ENCODE peak calls at places on chromosomes 7 and 10, in six cellular contexts. One of them, this sample, is unnamed.

GRCh38 chr7:50803359-50804337 is 21.0 kb upstream of the GRB10 start:
- DNase-seq in MM.1S: no peak
- DNase-seq in psoas muscle: no peak
- DNase-seq in tibial nerve: no peak
- DNase-seq in GM23338: no peak
- DNase-seq in astrocyte of the spinal cord: no peak
- DNase-seq in this sample: no peak

GRCh38 chr7:151824285-151824950 is 52.5 kb downstream of the PRKAG2 start:
- DNase-seq in psoas muscle: peak; percentile 14
- DNase-seq in tibial nerve: no peak
- DNase-seq in GM23338: no peak
- DNase-seq in MM.1S: no peak
- DNase-seq in astrocyte of the spinal cord: no peak
- DNase-seq in this sample: no peak

GRCh38 chr7:117667456-117667855 is 187.6 kb downstream of the CFTR start:
- DNase-seq in MM.1S: no peak
- DNase-seq in psoas muscle: no peak
- DNase-seq in tibial nerve: no peak
- DNase-seq in GM23338: no peak
- DNase-seq in astrocyte of the spinal cord: peak; percentile 40
- DNase-seq in this sample: no peak

GRCh38 chr10:93554760-93555432 is 11.6 kb upstream of the FFAR4 start:
- DNase-seq in psoas muscle: peak; percentile 71
- DNase-seq in astrocyte of the spinal cord: peak; percentile 37
- DNase-seq in GM23338: peak; percentile 93
- DNase-seq in tibial nerve: peak; percentile 51
- DNase-seq in MM.1S: peak; percentile 36
- DNase-seq in this sample: peak; percentile 67

GRCh38 chr7:33185786-33186185 is 56.4 kb downstream of the BBS9 start:
- DNase-seq in tibial nerve: no peak
- DNase-seq in GM23338: peak; percentile 77
- DNase-seq in MM.1S: peak; percentile 45
- DNase-seq in psoas muscle: no peak
- DNase-seq in astrocyte of the spinal cord: peak; percentile 63
- DNase-seq in this sample: no peak

GRCh38 chr7:23335141-23335540 is 36.0 kb downstream of the MALSU1 start:
- DNase-seq in GM23338: no peak
- DNase-seq in MM.1S: no peak
- DNase-seq in psoas muscle: no peak
- DNase-seq in tibial nerve: no peak
- DNase-seq in astrocyte of the spinal cord: no peak
- DNase-seq in this sample: no peak

GRCh38 chr10:31033166-31033565 is 1.5 kb upstream of the ZNF438 start:
- DNase-seq in GM23338: no peak
- DNase-seq in MM.1S: no peak
- DNase-seq in tibial nerve: no peak
- DNase-seq in astrocyte of the spinal cord: no peak
- DNase-seq in psoas muscle: peak; percentile 54
- DNase-seq in this sample: no peak

GRCh38 chr7:157020514-157021070 is 10.1 kb upstream of the MNX1 start:
- DNase-seq in psoas muscle: no peak
- DNase-seq in MM.1S: no peak
- DNase-seq in astrocyte of the spinal cord: no peak
- DNase-seq in tibial nerve: no peak
- DNase-seq in GM23338: peak; percentile 56
- DNase-seq in this sample: no peak

GRCh38 chr10:100876575-100877158 is 36.1 kb upstream of the SLF2 start:
- DNase-seq in MM.1S: no peak
- DNase-seq in tibial nerve: no peak
- DNase-seq in astrocyte of the spinal cord: no peak
- DNase-seq in psoas muscle: no peak
- DNase-seq in GM23338: peak; percentile 44
- DNase-seq in this sample: no peak

DNA sequence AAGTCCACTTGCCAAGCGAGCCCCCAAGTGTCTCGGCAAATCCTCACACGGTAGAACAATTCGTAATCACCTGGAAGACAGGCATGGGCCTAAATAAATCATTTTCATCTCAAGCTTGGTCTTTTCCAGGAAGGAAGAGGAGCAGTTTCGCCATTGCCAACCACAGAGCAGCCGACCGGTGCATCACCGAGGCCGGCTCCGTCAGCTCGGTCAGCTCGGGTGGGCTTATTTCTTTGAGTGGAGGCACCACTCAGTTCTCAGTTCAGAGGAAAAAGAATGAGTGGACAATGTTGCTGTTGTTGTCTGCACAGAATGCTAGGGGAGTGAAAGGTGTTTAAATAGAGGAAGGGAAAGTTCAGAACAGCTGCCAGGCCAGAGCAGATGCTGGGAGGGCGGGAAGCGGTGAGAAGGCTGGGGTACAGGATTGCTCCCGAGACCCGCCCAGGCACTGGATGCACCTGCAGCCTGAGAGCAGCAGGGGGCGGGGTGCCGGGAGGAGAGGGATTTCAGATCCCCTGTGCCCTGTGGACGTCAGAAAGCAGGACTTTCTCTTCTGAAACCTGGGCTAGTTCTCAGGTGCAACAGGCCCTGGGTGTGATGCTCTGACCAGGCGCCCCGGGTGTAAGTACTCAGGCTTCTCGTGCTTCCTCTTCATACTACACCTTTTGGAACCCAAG is 17.7 kb upstream of the IGFBP3 start:
- DNase-seq in GM23338: peak; percentile 81
- DNase-seq in psoas muscle: no peak
- DNase-seq in astrocyte of the spinal cord: no peak
- DNase-seq in MM.1S: peak; percentile 75
- DNase-seq in tibial nerve: no peak
- DNase-seq in this sample: no peak
- TF ChIP-seq CTCF in GM23338: peak; percentile 56
- TF ChIP-seq CTCF in psoas muscle: no peak
- TF ChIP-seq CTCF in astrocyte of the spinal cord: peak; percentile 33
- TF ChIP-seq CTCF in MM.1S: peak; percentile 73
- TF ChIP-seq CTCF in tibial nerve: no peak
- TF ChIP-seq CTCF in this sample: peak; percentile 62

GRCh38 chr7:135661311-135662122 is 797 bp upstream of the STMP1 start:
- DNase-seq in tibial nerve: no peak
- DNase-seq in psoas muscle: no peak
- DNase-seq in GM23338: no peak
- DNase-seq in astrocyte of the spinal cord: no peak
- DNase-seq in MM.1S: no peak
- DNase-seq in this sample: no peak

GRCh38 chr7:135665072-135665471 is 2.8 kb downstream of the STMP1 start:
- DNase-seq in MM.1S: no peak
- DNase-seq in GM23338: no peak
- DNase-seq in tibial nerve: no peak
- DNase-seq in psoas muscle: no peak
- DNase-seq in astrocyte of the spinal cord: no peak
- DNase-seq in this sample: no peak

GRCh38 chr7:135662123-135662372 is 266 bp upstream of the STMP1 start:
- DNase-seq in astrocyte of the spinal cord: no peak
- DNase-seq in MM.1S: no peak
- DNase-seq in GM23338: no peak
- DNase-seq in psoas muscle: no peak
- DNase-seq in tibial nerve: no peak
- DNase-seq in this sample: no peak

GRCh38 chr7:135664046-135664589 is 1.8 kb downstream of the STMP1 start:
- DNase-seq in tibial nerve: no peak
- DNase-seq in psoas muscle: no peak
- DNase-seq in astrocyte of the spinal cord: peak; percentile 43
- DNase-seq in GM23338: no peak
- DNase-seq in MM.1S: no peak
- DNase-seq in this sample: no peak

GRCh38 chr7:135662373-135663114 is at the start of gene STMP1:
- DNase-seq in tibial nerve: peak; percentile 95
- DNase-seq in GM23338: peak; percentile 98
- DNase-seq in psoas muscle: peak; percentile 98
- DNase-seq in astrocyte of the spinal cord: peak; percentile 97
- DNase-seq in MM.1S: peak; percentile 99
- DNase-seq in this sample: peak; percentile 96
- TF ChIP-seq CTCF in tibial nerve: peak; percentile 93
- TF ChIP-seq CTCF in GM23338: peak; percentile 29
- TF ChIP-seq CTCF in psoas muscle: no peak
- TF ChIP-seq CTCF in astrocyte of the spinal cord: peak; percentile 71
- TF ChIP-seq CTCF in MM.1S: peak; percentile 70
- TF ChIP-seq CTCF in this sample: peak; percentile 73

GRCh38 chr10:95907454-95908253 is at the start of gene CC2D2B:
- DNase-seq in astrocyte of the spinal cord: peak; percentile 86
- DNase-seq in GM23338: peak; percentile 92
- DNase-seq in tibial nerve: peak; percentile 65
- DNase-seq in MM.1S: peak; percentile 81
- DNase-seq in psoas muscle: peak; percentile 90
- DNase-seq in this sample: peak; percentile 70

GRCh38 chr10:95909591-95909990 is 1.8 kb downstream of the CC2D2B start:
- DNase-seq in GM23338: no peak
- DNase-seq in psoas muscle: no peak
- DNase-seq in tibial nerve: no peak
- DNase-seq in MM.1S: peak; percentile 73
- DNase-seq in astrocyte of the spinal cord: no peak
- DNase-seq in this sample: no peak

GRCh38 chr10:95908450-95908849 is 675 bp downstream of the CC2D2B start:
- DNase-seq in psoas muscle: no peak
- DNase-seq in tibial nerve: no peak
- DNase-seq in MM.1S: no peak
- DNase-seq in astrocyte of the spinal cord: no peak
- DNase-seq in GM23338: no peak
- DNase-seq in this sample: no peak

DNA sequence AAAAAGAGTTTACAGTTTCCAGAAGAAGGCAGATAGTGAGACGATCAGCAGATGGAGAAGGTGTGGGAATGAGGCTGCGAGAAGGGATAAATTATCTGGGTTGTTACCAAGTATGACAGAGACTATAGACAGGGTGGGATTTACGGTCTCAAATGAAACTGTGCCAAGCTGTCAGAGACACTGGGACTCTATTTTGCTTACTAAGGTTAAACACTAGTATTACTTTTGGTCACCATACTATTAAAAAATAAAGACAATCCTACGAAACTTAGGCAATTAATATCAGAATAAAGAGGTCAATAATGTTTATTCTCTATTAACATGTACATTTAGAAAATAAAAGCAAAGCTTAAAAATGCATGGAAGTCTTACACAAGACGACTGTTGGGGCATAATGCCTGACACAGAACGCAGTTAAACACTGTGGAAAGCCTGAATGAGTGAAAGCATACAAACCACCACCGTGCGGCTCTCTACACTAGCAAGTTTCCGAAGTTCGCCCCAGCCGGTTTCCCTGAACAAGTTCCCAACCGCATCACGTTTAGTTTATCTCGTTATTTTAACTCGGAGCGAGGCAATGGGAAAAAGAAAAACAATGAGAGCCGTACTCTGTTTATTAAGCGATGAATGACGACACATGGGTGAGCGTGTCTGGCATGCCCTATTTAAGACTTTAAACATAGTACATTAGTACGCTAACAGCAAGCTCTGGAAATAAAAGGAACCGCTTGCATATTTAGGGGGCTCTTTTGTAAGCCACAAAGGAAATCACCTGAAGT is 911 bp upstream of the CC2D2B start:
- DNase-seq in psoas muscle: peak; percentile 58
- DNase-seq in GM23338: peak; percentile 75
- DNase-seq in tibial nerve: peak; percentile 40
- DNase-seq in astrocyte of the spinal cord: peak; percentile 70
- DNase-seq in MM.1S: peak; percentile 78
- DNase-seq in this sample: no peak
- TF ChIP-seq CTCF in psoas muscle: no peak
- TF ChIP-seq CTCF in GM23338: no peak
- TF ChIP-seq CTCF in tibial nerve: no peak
- TF ChIP-seq CTCF in astrocyte of the spinal cord: peak; percentile 42
- TF ChIP-seq CTCF in MM.1S: peak; percentile 29
- TF ChIP-seq CTCF in this sample: no peak

GRCh38 chr10:122219340-122219739 is 51.8 kb upstream of the BTBD16 start:
- DNase-seq in astrocyte of the spinal cord: no peak
- DNase-seq in psoas muscle: no peak
- DNase-seq in MM.1S: no peak
- DNase-seq in tibial nerve: no peak
- DNase-seq in GM23338: no peak
- DNase-seq in this sample: no peak

GRCh38 chr10:122220736-122221135 is 50.4 kb upstream of the BTBD16 start:
- DNase-seq in tibial nerve: no peak
- DNase-seq in MM.1S: no peak
- DNase-seq in astrocyte of the spinal cord: no peak
- DNase-seq in psoas muscle: no peak
- DNase-seq in GM23338: no peak
- DNase-seq in this sample: no peak

GRCh38 chr10:122222638-122223037 is 48.5 kb upstream of the BTBD16 start:
- DNase-seq in psoas muscle: no peak
- DNase-seq in GM23338: no peak
- DNase-seq in tibial nerve: no peak
- DNase-seq in MM.1S: no peak
- DNase-seq in astrocyte of the spinal cord: no peak
- DNase-seq in this sample: no peak

GRCh38 chr10:122224159-122224558 is 46.9 kb upstream of the BTBD16 start:
- DNase-seq in astrocyte of the spinal cord: no peak
- DNase-seq in GM23338: no peak
- DNase-seq in MM.1S: no peak
- DNase-seq in tibial nerve: no peak
- DNase-seq in psoas muscle: no peak
- DNase-seq in this sample: no peak

GRCh38 chr10:122221958-122222357 is 49.1 kb upstream of the BTBD16 start:
- DNase-seq in tibial nerve: no peak
- DNase-seq in GM23338: no peak
- DNase-seq in astrocyte of the spinal cord: no peak
- DNase-seq in MM.1S: no peak
- DNase-seq in psoas muscle: no peak
- DNase-seq in this sample: no peak
- TF ChIP-seq CTCF in tibial nerve: no peak
- TF ChIP-seq CTCF in GM23338: no peak
- TF ChIP-seq CTCF in astrocyte of the spinal cord: no peak
- TF ChIP-seq CTCF in MM.1S: no peak
- TF ChIP-seq CTCF in psoas muscle: no peak
- TF ChIP-seq CTCF in this sample: no peak